ENCODE peak calls at places on chromosome 10, in nine cellular contexts. S, J, A, V, T, C, R, Y and N are unnamed samples.

GRCh38 chr10:22942437-22942836 is 14.6 kb downstream of the ARMC3 start:
- DNase-seq in V (no peak), J (no peak), R (no peak), S (no peak), C (no peak), Y (no peak), T (no peak), A (no peak), N (no peak)

GRCh38 chr10:81784111-81784597 is 90.8 kb upstream of the NRG3 start:
- DNase-seq in Y (no peak), J (no peak), R (no peak), V (no peak), S (no peak), T (no peak), A (no peak), C (no peak), N (peak; percentile 25)

GRCh38 chr10:124748953-124749645 is 4.9 kb upstream of the FAM53B start:
- DNase-seq in A (no peak), C (no peak), T (no peak), Y (no peak), V (peak; percentile 37), R (no peak), J (no peak), S (no peak), N (no peak)

GRCh38 chr10:15201589-15202300 is 33.3 kb upstream of the NMT2 start:
- DNase-seq in V (no peak), A (no peak), R (peak; percentile 46), S (no peak), T (no peak), C (no peak), J (no peak), Y (peak; percentile 56), N (no peak)

GRCh38 chr10:12975266-12975665 is 26.2 kb downstream of the CCDC3 start:
- DNase-seq in S (no peak), A (no peak), Y (no peak), J (no peak), C (no peak), V (peak; percentile 80), R (peak; percentile 42), T (no peak), N (no peak)

GRCh38 chr10:130936844-130937243 is 374.7 kb downstream of the TCERG1L start:
- DNase-seq in C (no peak), Y (no peak), A (no peak), V (no peak), S (no peak), J (no peak), R (peak; percentile 17), T (no peak), N (no peak)

GRCh38 chr10:17116193-17116592 is 13.4 kb downstream of the CUBN start:
- DNase-seq in R (peak; percentile 5), V (no peak), S (no peak), T (no peak), C (no peak), A (no peak), Y (no peak), J (no peak), N (peak; percentile 34)

GRCh38 chr10:4807803-4808507 is 18.1 kb upstream of the AKR1E2 start:
- DNase-seq in T (no peak), Y (peak; percentile 66), S (no peak), C (no peak), A (no peak), V (no peak), J (no peak), R (peak; percentile 74), N (no peak)

GRCh38 chr10:7409045-7409731 is 1.6 kb downstream of the SFMBT2 start:
- DNase-seq in V (peak; percentile 89), C (no peak), A (peak; percentile 39), J (peak; percentile 12), S (no peak), R (peak; percentile 8), Y (no peak), T (peak; percentile 55), N (peak; percentile 64)

GRCh38 chr10:22133640-22134624 is 83.9 kb downstream of the EBLN1 start:
- DNase-seq in A (no peak), Y (no peak), C (no peak), R (no peak), J (peak; percentile 21), V (peak; percentile 44), S (no peak), T (no peak), N (no peak)

GRCh38 chr10:64814201-64814600 is 1293.0 kb downstream of the REEP3 start:
- DNase-seq in C (no peak), A (no peak), Y (no peak), S (no peak), R (no peak), V (no peak), T (no peak), J (no peak), N (no peak)

GRCh38 chr10:34102237-34102673 is 712.8 kb downstream of the PARD3 start:
- DNase-seq in R (no peak), A (peak; percentile 13), V (no peak), J (peak; percentile 81), S (no peak), Y (peak; percentile 51), T (peak; percentile 64), C (no peak), N (peak; percentile 90)

GRCh38 chr10:100780324-100780723 is 34.9 kb downstream of the PAX2 start:
- DNase-seq in C (no peak), R (no peak), A (no peak), S (no peak), T (no peak), V (no peak), J (no peak), Y (no peak), N (no peak)
- H3K27me3 ChIP-seq in C (peaks cover 2% of the 10 kb centered on the region), R (peaks cover 46% of the 10 kb centered on the region), A (peaks cover 14% of the 10 kb centered on the region), S (no peaks in the 10 kb centered on the region), T (no peaks in the 10 kb centered on the region), V (no peaks in the 10 kb centered on the region), J (peaks cover 68% of the 10 kb centered on the region), Y (peaks cover 69% of the 10 kb centered on the region), N (no peaks in the 10 kb centered on the region)

GRCh38 chr10:97135464-97135863 is 50.3 kb downstream of the SLIT1 start:
- DNase-seq in A (no peak), T (no peak), R (no peak), Y (no peak), J (no peak), V (no peak), S (no peak), C (no peak), N (no peak)
- H3K27me3 ChIP-seq in A (no peaks in the 10 kb centered on the region), T (no peaks in the 10 kb centered on the region), R (no peaks in the 10 kb centered on the region), Y (peaks cover 64% of the 10 kb centered on the region), J (peaks cover 65% of the 10 kb centered on the region), V (no peaks in the 10 kb centered on the region), S (no peaks in the 10 kb centered on the region), C (peaks cover 5% of the 10 kb centered on the region), N (no peaks in the 10 kb centered on the region)

GRCh38 chr10:100645111-100645510 is 100.3 kb upstream of the PAX2 start:
- DNase-seq in J (no peak), T (no peak), V (no peak), A (no peak), C (no peak), S (no peak), R (no peak), Y (no peak), N (no peak)
- H3K27me3 ChIP-seq in J (peaks cover 89% of the 10 kb centered on the region), T (no peaks in the 10 kb centered on the region), V (no peaks in the 10 kb centered on the region), A (peaks cover 28% of the 10 kb centered on the region), C (peaks cover 16% of the 10 kb centered on the region), S (no peaks in the 10 kb centered on the region), R (no peaks in the 10 kb centered on the region), Y (peaks cover 51% of the 10 kb centered on the region), N (no peaks in the 10 kb centered on the region)

DNA sequence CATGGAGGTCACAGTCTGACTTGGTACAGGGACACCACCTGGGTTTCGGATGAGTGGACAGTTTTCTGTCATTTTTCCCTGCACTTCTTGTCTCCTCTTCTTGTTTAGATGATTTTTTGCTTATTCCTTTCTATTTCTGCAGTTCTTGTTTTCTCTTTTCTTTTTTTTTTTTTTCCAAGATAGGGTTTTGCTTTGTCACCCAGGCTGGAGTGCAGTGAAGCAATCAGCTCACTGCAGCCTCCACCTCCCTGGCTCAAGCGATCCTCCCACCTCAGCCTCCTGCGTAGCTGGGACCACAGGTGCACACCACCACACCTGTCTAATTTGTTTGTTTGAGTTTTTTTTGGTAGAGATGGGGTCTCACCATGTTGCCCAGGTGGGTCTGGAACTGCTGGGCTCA is 49.7 kb upstream of the RASGEF1A start:
- DNase-seq in T (no peak), R (no peak), Y (no peak), S (no peak), A (no peak), J (no peak), C (no peak), V (no peak), N (no peak)
- H3K27me3 ChIP-seq in T (no peaks in the 10 kb centered on the region), R (no peaks in the 10 kb centered on the region), Y (peaks cover 14% of the 10 kb centered on the region), S (no peaks in the 10 kb centered on the region), A (no peaks in the 10 kb centered on the region), J (peaks cover 24% of the 10 kb centered on the region), C (no peaks in the 10 kb centered on the region), V (no peaks in the 10 kb centered on the region), N (no peaks in the 10 kb centered on the region)